ENCODE peak calls at places on chromosomes 3 and 15, in six cellular contexts. D is right lobe of liver, R is breast epithelium, E is prostate gland, M is A549, G is body of pancreas. O is an unnamed sample.

GRCh38 chr15:57227899-57228298 is 148.4 kb upstream of the CGNL1 start:
- DNase-seq in D (no peak), M (no peak), R (no peak), G (no peak), E (no peak), O (no peak)

GRCh38 chr3:30826381-30827061 is 67.9 kb downstream of the GADL1 start:
- DNase-seq in G (no peak), D (no peak), R (no peak), M (no peak), E (no peak), O (no peak)

GRCh38 chr15:70190965-70191364 is 93.2 kb upstream of the TLE3 start:
- DNase-seq in E (no peak), G (no peak), M (no peak), R (no peak), D (no peak), O (no peak)

GRCh38 chr3:194691481-194692281 is 6.0 kb downstream of the FAM43A start:
- DNase-seq in G (no peak), E (no peak), D (no peak), R (no peak), M (no peak), O (peak)

GRCh38 chr3:77303943-77304778 is 264.3 kb downstream of the ROBO2 start:
- DNase-seq in E (no peak), M (no peak), R (no peak), G (no peak), D (no peak), O (no peak)

GRCh38 chr15:69699096-69699495 is 246.5 kb downstream of the RPLP1 start:
- DNase-seq in M (no peak), R (no peak), G (no peak), E (no peak), D (no peak), O (no peak)

GRCh38 chr3:159637895-159638542 is 350.6 kb upstream of the IL12A start:
- DNase-seq in M (peak), E (no peak), R (no peak), D (no peak), G (no peak), O (no peak)

GRCh38 chr3:32945136-32945535 is 6.3 kb upstream of the CCR4 start:
- DNase-seq in D (no peak), R (no peak), G (no peak), M (no peak), E (no peak), O (no peak)

GRCh38 chr15:92323480-92323879 is 70.2 kb upstream of the ST8SIA2 start:
- DNase-seq in D (no peak), M (no peak), G (no peak), E (no peak), R (no peak), O (no peak)

GRCh38 chr15:67290319-67290718 is 35.7 kb downstream of the IQCH start:
- DNase-seq in R (no peak), M (no peak), E (no peak), D (no peak), G (no peak), O (no peak)

GRCh38 chr3:112381673-112382542 is 49.0 kb downstream of the CD200 start:
- DNase-seq in G (no peak), E (no peak), M (no peak), D (no peak), R (no peak), O (no peak)

GRCh38 chr15:67242665-67243064 is 11.8 kb downstream of the AAGAB start:
- DNase-seq in D (no peak), E (no peak), G (no peak), R (no peak), M (no peak), O (no peak)

GRCh38 chr15:57865294-57865693 is 158.8 kb downstream of the POLR2M start:
- DNase-seq in R (no peak), E (no peak), D (no peak), M (peak), G (no peak), O (no peak)

GRCh38 chr3:154314152-154314551 is 10.1 kb downstream of the DHX36 start:
- DNase-seq in M (no peak), R (no peak), G (no peak), E (no peak), D (no peak), O (no peak)

GRCh38 chr15:91108421-91108820 is 8.4 kb downstream of the SV2B start:
- DNase-seq in D (no peak), G (no peak), E (no peak), R (no peak), M (no peak), O (no peak)

GRCh38 chr15:74202461-74203401 is at the start of gene STRA6:
- DNase-seq in E (no peak), G (no peak), R (peak), M (peak), D (no peak), O (no peak)

GRCh38 chr3:167941234-167941995 is 154.3 kb downstream of the GOLIM4 start:
- DNase-seq in R (peak), G (peak), M (no peak), D (no peak), E (no peak), O (no peak)

GRCh38 chr15:84835661-84836384 is 18.7 kb downstream of the ALPK3 start:
- DNase-seq in G (no peak), D (no peak), E (no peak), M (no peak), R (no peak), O (no peak)

GRCh38 chr15:31269961-31270575 is 56.6 kb upstream of the KLF13 start:
- DNase-seq in R (peak), D (no peak), G (no peak), M (no peak), E (peak), O (peak)

GRCh38 chr3:8972614-8973013 is 9.3 kb upstream of the RAD18 start:
- DNase-seq in G (no peak), E (no peak), R (no peak), D (no peak), M (peak), O (no peak)

GRCh38 chr15:60074181-60074885 is 70.2 kb downstream of the FOXB1 start:
- DNase-seq in R (no peak), E (peak), G (peak), D (peak), M (no peak), O (no peak)

GRCh38 chr15:57160823-57161560 is 215.3 kb upstream of the CGNL1 start:
- DNase-seq in M (peak), R (no peak), E (no peak), D (no peak), G (no peak), O (no peak)

GRCh38 chr15:84702961-84703482 is 12.9 kb downstream of the SEC11A start:
- DNase-seq in R (peak), M (no peak), E (no peak), D (peak), G (peak), O (no peak)

GRCh38 chr3:61299343-61299742 is 48.1 kb upstream of the FHIT start:
- DNase-seq in E (no peak), R (no peak), M (no peak), G (no peak), D (no peak), O (no peak)

GRCh38 chr3:55486857-55487375 is at the start of gene WNT5A:
- DNase-seq in D (peak), G (peak), R (no peak), E (no peak), M (peak), O (peak)

GRCh38 chr3:144160627-144161026 is 189.0 kb downstream of the DIPK2A start:
- DNase-seq in E (no peak), M (no peak), D (no peak), G (no peak), R (no peak), O (no peak)

GRCh38 chr3:43036621-43037331 is 57.7 kb downstream of the GASK1A start:
- DNase-seq in G (no peak), M (no peak), R (no peak), D (no peak), E (no peak), O (no peak)

GRCh38 chr15:93067649-93068085 is 21.3 kb downstream of the RGMA start:
- DNase-seq in D (no peak), E (no peak), M (no peak), G (no peak), R (no peak), O (peak)

GRCh38 chr3:151154566-151154965 is 48.5 kb downstream of the GPR171 start:
- DNase-seq in E (no peak), D (no peak), G (no peak), M (no peak), R (no peak), O (no peak)

GRCh38 chr15:49191892-49192291 is 21.8 kb downstream of the GALK2 start:
- DNase-seq in R (no peak), G (no peak), D (no peak), E (no peak), M (no peak), O (no peak)

GRCh38 chr3:160226740-160227048 is 1.5 kb downstream of the C3orf80 start:
- DNase-seq in R (no peak), M (no peak), E (no peak), G (no peak), D (no peak), O (no peak)

GRCh38 chr3:122235147-122235546 is 51.7 kb downstream of the CASR start:
- DNase-seq in R (no peak), D (no peak), G (no peak), M (no peak), E (no peak), O (no peak)

GRCh38 chr3:60131607-60132006 is 1081.8 kb upstream of the CFAP20DC start:
- DNase-seq in G (no peak), R (no peak), D (no peak), M (no peak), E (no peak), O (no peak)

GRCh38 chr15:56244811-56245576 is 1.3 kb upstream of the RFX7 start:
- DNase-seq in D (peak), R (no peak), G (peak), M (no peak), E (peak), O (peak)

GRCh38 chr3:187290561-187290960 is 976 bp downstream of the MASP1 start:
- DNase-seq in E (no peak), R (no peak), G (no peak), D (no peak), M (no peak), O (no peak)

GRCh38 chr15:23013681-23014080 is 25.7 kb downstream of the TUBGCP5 start:
- DNase-seq in E (no peak), G (no peak), R (no peak), M (no peak), D (no peak), O (no peak)

GRCh38 chr15:39591141-39591895 is 10.4 kb downstream of the THBS1 start:
- DNase-seq in R (no peak), M (no peak), G (no peak), E (no peak), D (no peak), O (no peak)

GRCh38 chr15:39588531-39589192 is 7.8 kb downstream of the THBS1 start:
- DNase-seq in G (no peak), R (no peak), D (no peak), M (no peak), E (no peak), O (no peak)

GRCh38 chr15:39589193-39589814 is 8.4 kb downstream of the THBS1 start:
- DNase-seq in M (no peak), R (no peak), E (no peak), D (no peak), G (no peak), O (no peak)

GRCh38 chr15:39591896-39592315 is 11.0 kb downstream of the THBS1 start:
- DNase-seq in M (no peak), E (no peak), G (no peak), D (no peak), R (no peak), O (no peak)

GRCh38 chr15:39589815-39590644 is 9.2 kb downstream of the THBS1 start:
- DNase-seq in E (no peak), G (no peak), D (no peak), R (no peak), M (no peak), O (no peak)
- TF ChIP-seq POLR2A in E (no peak), G (no peak), D (no peak), R (no peak), M (no peak), O (no peak)

DNA sequence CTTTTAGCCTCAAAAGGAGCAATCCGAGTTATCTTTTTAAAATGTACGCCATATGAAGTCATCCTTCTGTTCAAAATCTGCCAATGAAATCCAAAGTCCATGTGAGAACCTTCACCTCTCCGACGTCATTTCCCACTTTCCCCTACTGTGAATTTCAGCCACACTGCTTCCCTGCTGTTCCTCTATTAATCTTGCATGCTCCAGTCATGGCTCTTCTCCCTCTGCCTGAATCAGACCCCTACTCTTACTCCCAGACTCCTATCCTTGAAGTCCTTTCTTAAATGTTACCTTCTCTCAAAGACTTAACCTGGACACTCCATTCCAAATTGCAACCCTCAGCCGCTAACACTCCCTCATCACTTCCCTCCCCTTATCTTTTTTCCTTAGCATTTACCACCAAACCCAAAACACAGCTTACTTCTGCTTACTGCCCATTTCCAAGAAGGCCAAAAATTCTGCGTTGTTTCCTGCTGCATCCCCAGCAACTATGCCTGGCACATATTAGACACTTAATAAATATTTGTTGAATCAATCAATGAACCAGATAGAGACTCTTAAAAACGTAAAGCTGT is 1.2 kb downstream of the NKIRAS1 start:
- DNase-seq in G (no peak), D (peak), R (no peak), E (no peak), M (no peak), O (no peak)
- H3K4me3 ChIP-seq in G (no peak), D (peak), R (peak), E (peak), M (peak), O (peak)

GRCh38 chr3:53231532-53232511 is 24.0 kb downstream of the TKT start:
- DNase-seq in G (no peak), M (no peak), D (no peak), E (no peak), R (no peak), O (peak)
- TF ChIP-seq POLR2A in G (no peak), M (no peak), D (no peak), E (no peak), R (no peak), O (no peak)

DNA sequence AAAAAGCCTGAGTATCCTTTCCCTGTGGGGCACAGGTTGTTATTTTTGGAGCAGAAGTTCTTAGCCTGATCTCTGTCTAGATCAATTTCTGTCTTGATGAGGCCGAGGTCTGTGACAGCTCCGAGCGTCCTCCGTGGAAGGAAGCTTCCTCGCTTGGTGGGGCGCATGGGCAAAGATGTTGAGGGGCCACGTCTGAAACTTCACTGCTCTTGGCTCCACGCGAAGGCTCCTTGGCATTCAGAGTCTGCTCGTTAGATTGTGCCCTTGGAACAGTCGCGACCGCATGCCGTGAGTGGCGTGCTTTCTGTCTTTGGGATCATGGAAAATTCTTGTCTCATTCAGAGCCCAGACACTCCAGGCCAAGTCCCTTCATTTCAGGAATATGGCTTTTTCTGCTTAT is 13.7 kb downstream of the GRK7 start:
- DNase-seq in M (no peak), R (no peak), G (no peak), D (no peak), E (no peak), O (no peak)
- H3K4me3 ChIP-seq in M (no peak), R (no peak), G (no peak), D (no peak), E (no peak), O (no peak)

DNA sequence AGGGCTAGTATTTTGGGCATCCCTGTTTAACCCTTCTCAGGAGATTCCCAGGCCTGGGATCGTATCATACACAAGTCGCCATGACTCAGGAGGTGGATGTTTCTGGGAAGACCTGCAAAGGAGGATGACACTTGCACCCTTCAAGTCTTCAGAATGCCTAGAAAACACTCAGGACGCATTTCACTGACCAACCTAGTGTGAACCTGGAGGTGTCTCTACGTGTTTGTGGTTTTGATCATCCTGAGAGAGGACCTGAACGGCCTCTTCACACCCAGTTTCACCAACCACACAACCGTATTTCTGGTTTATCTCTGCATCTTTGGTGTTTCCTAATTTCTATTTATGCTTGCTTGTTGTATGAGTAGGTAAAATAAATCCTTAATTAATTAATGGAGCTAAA is 2.8 kb upstream of the CLDND1 start:
- DNase-seq in G (no peak), E (no peak), D (no peak), R (no peak), M (no peak), O (no peak)
- TF ChIP-seq POLR2A in G (no peak), E (no peak), D (no peak), R (no peak), M (no peak), O (no peak)

DNA sequence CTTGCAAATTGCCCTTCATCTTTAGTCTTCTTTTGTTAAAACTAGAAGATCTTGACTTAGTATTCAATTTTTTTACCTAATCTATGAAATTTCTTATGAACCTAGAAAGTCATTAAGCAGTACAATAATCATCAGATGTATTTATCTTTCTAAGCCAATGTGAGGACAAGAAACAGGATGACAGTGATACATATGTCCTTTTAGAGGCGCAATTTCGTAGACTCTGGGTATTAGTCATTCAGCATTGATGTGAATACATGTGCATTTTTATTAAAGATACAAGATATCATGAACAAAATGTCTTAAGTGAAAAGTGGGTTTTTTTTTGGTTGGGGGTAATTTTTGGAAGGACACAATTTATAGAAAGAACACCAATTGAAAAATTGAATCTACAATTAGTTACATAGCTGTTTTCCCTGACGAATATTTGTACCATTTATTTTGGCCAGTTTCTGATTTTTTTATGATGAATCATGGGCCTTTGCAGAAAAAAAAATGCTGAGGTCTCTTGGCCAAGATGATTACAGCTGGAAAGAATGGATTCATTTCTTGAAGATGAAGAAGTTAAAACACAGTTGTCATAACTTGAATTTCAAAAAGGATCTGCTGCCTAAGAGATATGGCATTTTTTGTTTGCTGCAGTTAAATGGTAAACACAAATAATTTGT is 48.9 kb upstream of the AGTR1 start:
- DNase-seq in M (peak), G (no peak), D (no peak), E (no peak), R (no peak), O (no peak)
- H3K4me3 ChIP-seq in M (no peak), G (no peak), D (no peak), E (no peak), R (no peak), O (no peak)

O was measured in spleen.